ENCODE peak calls at places on chromosomes 12 and 14, in four cellular contexts. U, Z, Q and V are unnamed samples.

GRCh38 chr14:102509744-102510615 is at the start of gene ANKRD9:
- DNase-seq in Q (peak), U (peak), Z (peak), V (peak)

GRCh38 chr14:20314026-20314425 is 8.3 kb upstream of the TTC5 start:
- DNase-seq in Z (no peak), U (no peak), Q (no peak), V (no peak)

GRCh38 chr12:69464433-69464832 is 5.8 kb upstream of the FRS2 start:
- DNase-seq in Q (no peak), U (no peak), Z (no peak), V (no peak)

GRCh38 chr12:47725091-47725772 is at the start of gene ENDOU:
- DNase-seq in Z (no peak), Q (no peak), U (no peak), V (no peak)

GRCh38 chr12:116600959-116601358 is 41.8 kb downstream of the MAP1LC3B2 start:
- DNase-seq in Z (no peak), Q (no peak), U (no peak), V (no peak)

GRCh38 chr12:31488737-31489338 is 102.1 kb downstream of the DENND5B start:
- DNase-seq in Z (no peak), Q (no peak), U (no peak), V (no peak)

GRCh38 chr12:3551386-3551785 is 60.4 kb downstream of the PRMT8 start:
- DNase-seq in Q (no peak), Z (no peak), U (no peak), V (no peak)

GRCh38 chr12:26786491-26787124 is 46.4 kb downstream of the ITPR2 start:
- DNase-seq in Z (peak), Q (no peak), U (no peak), V (no peak)

GRCh38 chr14:52090936-52091335 is 22.1 kb upstream of the NID2 start:
- DNase-seq in Z (no peak), U (no peak), Q (no peak), V (no peak)

GRCh38 chr14:70885343-70886014 is 21.8 kb upstream of the PCNX1 start:
- DNase-seq in Z (no peak), Q (no peak), U (no peak), V (no peak)

GRCh38 chr14:71714225-71714624 is 218.0 kb upstream of the RGS6 start:
- DNase-seq in Q (no peak), Z (peak), U (no peak), V (no peak)